ENCODE peak calls at places on chromosomes 13 and 19, in six cellular contexts. V is NCI-H774, D is activated B cell treated with CpG ODN at 0.5 μM for 24 hours, R is HS-5, O is NCI-H1048, L is C1 segment of cervical spinal cord. P is an unnamed sample.
A peak's percentile ranks its signal among the peaks of the same experiment; 100 is the strongest.

GRCh38 chr19:21483589-21484170 is 21.7 kb upstream of the ZNF429 start:
- DNase-seq in D (no peak), L (no peak), R (no peak), V (no peak), O (no peak), P (peak; percentile 23)

GRCh38 chr13:106213028-106213427 is 322.4 kb downstream of the EFNB2 start:
- DNase-seq in V (peak; percentile 47), O (no peak), L (no peak), D (no peak), R (no peak), P (no peak)

GRCh38 chr13:37640499-37640898 is 41.9 kb upstream of the POSTN start:
- DNase-seq in V (no peak), L (no peak), R (no peak), O (no peak), D (no peak), P (peak; percentile 43)

GRCh38 chr13:98278068-98278619 is 101.1 kb upstream of the RNF113B start:
- DNase-seq in R (no peak), V (no peak), O (no peak), D (no peak), L (no peak), P (no peak)

GRCh38 chr19:52492201-52492960 is 35.1 kb upstream of the ZNF808 start:
- DNase-seq in L (no peak), D (no peak), V (no peak), O (peak; percentile 12), R (no peak), P (no peak)

GRCh38 chr13:98466634-98467236 is 110.2 kb downstream of the STK24 start:
- DNase-seq in O (no peak), V (no peak), R (no peak), D (no peak), L (no peak), P (no peak)

GRCh38 chr19:32858559-32858958 is 11.0 kb downstream of the SLC7A9 start:
- DNase-seq in D (no peak), V (no peak), L (no peak), R (no peak), O (no peak), P (no peak)

GRCh38 chr19:1580957-1581356 is 11.7 kb downstream of the MBD3 start:
- DNase-seq in R (no peak), O (no peak), V (no peak), D (no peak), L (no peak), P (no peak)

GRCh38 chr13:76826527-76826926 is 59.7 kb downstream of the KCTD12 start:
- DNase-seq in R (no peak), V (no peak), D (no peak), O (no peak), L (no peak), P (no peak)

GRCh38 chr19:33404506-33404905 is 31.0 kb downstream of the CEBPG start:
- DNase-seq in O (no peak), L (no peak), R (no peak), D (no peak), V (no peak), P (no peak)

GRCh38 chr13:58025821-58026220 is 394.3 kb downstream of the PCDH17 start:
- DNase-seq in V (no peak), L (no peak), D (no peak), O (no peak), R (no peak), P (no peak)

GRCh38 chr19:44212865-44213346 is 574 bp downstream of the ZNF227 start:
- DNase-seq in R (no peak), V (no peak), L (no peak), D (no peak), O (no peak), P (peak; percentile 22)

GRCh38 chr19:6838062-6838655 is 49.2 kb upstream of the ADGRE1 start:
- DNase-seq in O (no peak), D (no peak), L (no peak), V (no peak), R (no peak), P (no peak)

GRCh38 chr13:27022571-27023311 is 148.9 kb downstream of the USP12 start:
- DNase-seq in D (no peak), L (no peak), V (peak; percentile 23), R (no peak), O (no peak), P (peak; percentile 70)

GRCh38 chr19:30008169-30008568 is 66.1 kb downstream of the URI1 start:
- DNase-seq in R (no peak), D (no peak), V (no peak), L (no peak), O (no peak), P (no peak)

GRCh38 chr19:49104229-49104864 is 9.8 kb upstream of the LIN7B start:
- DNase-seq in R (no peak), D (no peak), V (no peak), L (no peak), O (no peak), P (no peak)

GRCh38 chr19:3618144-3618810 is 8.3 kb downstream of the CACTIN start:
- DNase-seq in O (no peak), L (peak; percentile 49), R (no peak), D (peak; percentile 65), V (no peak), P (peak; percentile 47)

GRCh38 chr13:83153833-83154232 is 728.4 kb downstream of the SLITRK1 start:
- DNase-seq in O (no peak), D (no peak), V (peak; percentile 69), R (no peak), L (no peak), P (no peak)

GRCh38 chr19:9958451-9958850 is 22.1 kb upstream of the OLFM2 start:
- DNase-seq in R (peak; percentile 76), L (no peak), V (no peak), O (no peak), D (no peak), P (no peak)

GRCh38 chr19:49071860-49072547 is 495 bp downstream of the KCNA7 start:
- DNase-seq in L (no peak), D (no peak), V (no peak), R (no peak), O (no peak), P (no peak)

P was measured in Ammon's horn.